ENCODE peak calls at places on chromosomes 7 and 10, in seven cellular contexts. Y is suprapubic skin; T is psoas muscle; R is activated naive CD8-positive, alpha-beta T cell treated with anti-CD3 and anti-CD28 coated beads, Interleukin-2, amount 50 U/mL, for 24 hours; U is gastrocnemius medialis; P is posterior vena cava; W is AG09309. N is an unnamed sample.

GRCh38 chr10:96910488-96911395 is 78.6 kb downstream of the LCOR start:
- DNase-seq in Y (no peak), T (no peak), R (peak), U (no peak), P (no peak), W (no peak), N (peak)

GRCh38 chr7:53642361-53642760 is 606.9 kb downstream of the POM121L12 start:
- DNase-seq in Y (no peak), T (no peak), R (no peak), U (no peak), P (no peak), W (no peak), N (no peak)

GRCh38 chr7:76403780-76404494 is 5.6 kb downstream of the SSC4D start:
- DNase-seq in Y (no peak), T (no peak), R (no peak), U (no peak), P (no peak), W (no peak), N (no peak)

GRCh38 chr7:107277331-107277730 is 108.5 kb downstream of the HBP1 start:
- DNase-seq in Y (no peak), T (no peak), R (no peak), U (peak), P (no peak), W (no peak), N (no peak)

GRCh38 chr10:77756319-77757232 is 119.0 kb upstream of the KCNMA1 start:
- DNase-seq in Y (no peak), T (no peak), R (peak), U (no peak), P (no peak), W (peak), N (peak)

GRCh38 chr10:35058686-35059085 is 31.5 kb downstream of the CUL2 start:
- DNase-seq in Y (no peak), T (no peak), R (no peak), U (no peak), P (no peak), W (no peak), N (peak)

GRCh38 chr7:36190447-36191291 is 37.6 kb downstream of the EEPD1 start:
- DNase-seq in Y (no peak), T (no peak), R (no peak), U (no peak), P (no peak), W (no peak), N (no peak)

GRCh38 chr7:33444501-33444900 is 315.1 kb downstream of the BBS9 start:
- DNase-seq in Y (no peak), T (no peak), R (no peak), U (peak), P (no peak), W (no peak), N (peak)

GRCh38 chr7:38822556-38822955 is 86.4 kb downstream of the VPS41 start:
- DNase-seq in Y (no peak), T (no peak), R (no peak), U (no peak), P (no peak), W (no peak), N (peak)

GRCh38 chr10:112601214-112602090 is 154.4 kb downstream of the VTI1A start:
- DNase-seq in Y (no peak), T (no peak), R (no peak), U (no peak), P (no peak), W (no peak), N (no peak)

GRCh38 chr10:101644002-101644401 is 51.0 kb downstream of the FBXW4 start:
- DNase-seq in Y (no peak), T (no peak), R (no peak), U (no peak), P (no peak), W (no peak), N (no peak)

GRCh38 chr10:112202561-112203241 is 19.1 kb upstream of the GPAM start:
- DNase-seq in Y (no peak), T (no peak), R (no peak), U (no peak), P (no peak), W (no peak), N (peak)

GRCh38 chr7:4683884-4684565 is 1.9 kb downstream of the FOXK1 start:
- DNase-seq in Y (peak), T (peak), R (peak), U (peak), P (peak), W (no peak), N (peak)

GRCh38 chr7:12323415-12323814 is 80.2 kb downstream of the VWDE start:
- DNase-seq in Y (no peak), T (no peak), R (no peak), U (no peak), P (no peak), W (no peak), N (peak)

GRCh38 chr10:119395287-119396007 is 147.1 kb downstream of the RGS10 start:
- DNase-seq in Y (no peak), T (peak), R (no peak), U (peak), P (peak), W (no peak), N (no peak)

GRCh38 chr7:3404490-3404889 is 103.4 kb downstream of the SDK1 start:
- DNase-seq in Y (no peak), T (no peak), R (no peak), U (no peak), P (no peak), W (no peak), N (no peak)

GRCh38 chr7:112495820-112496462 is 15.2 kb downstream of the LSMEM1 start:
- DNase-seq in Y (peak), T (peak), R (peak), U (peak), P (no peak), W (peak), N (peak)

GRCh38 chr10:98963608-98964007 is 272.0 kb downstream of the HPSE2 start:
- DNase-seq in Y (no peak), T (no peak), R (no peak), U (no peak), P (no peak), W (no peak), N (no peak)

GRCh38 chr7:138975343-138976104 is 5.7 kb downstream of the KIAA1549 start:
- DNase-seq in Y (no peak), T (no peak), R (no peak), U (no peak), P (no peak), W (no peak), N (no peak)

GRCh38 chr7:93055543-93056107 is 62.2 kb downstream of the SAMD9 start:
- DNase-seq in Y (no peak), T (no peak), R (no peak), U (no peak), P (no peak), W (no peak), N (peak)

N was measured in GM23248.